ENCODE peak calls at places on chromosomes 16 and 17, in ten cellular contexts. V is PC-3, E is brain microvascular endothelial cell, O is BE2C, I is left ventricle myocardium inferior, B is ovary, Z is adrenal gland, P is dorsolateral prefrontal cortex, U is prostate gland, K is bronchial epithelial cell. S is an unnamed sample.

GRCh38 chr16:3175157-3176153 is 12.5 kb upstream of the OR1F1 start:
- DNase-seq in V (peak; percentile 63), E (peak; percentile 82), O (peak; percentile 76), I (no peak), B (no peak), Z (no peak), P (no peak), U (no peak), K (peak; percentile 61), S (no peak)

GRCh38 chr17:77479817-77480508 is 339.2 kb downstream of the SEC14L1 start:
- DNase-seq in V (no peak), E (no peak), O (peak; percentile 91), I (no peak), B (no peak), Z (no peak), P (no peak), U (no peak), K (no peak), S (no peak)

GRCh38 chr16:69880640-69881133 is 70.4 kb upstream of the CLEC18A start:
- DNase-seq in V (no peak), E (no peak), O (no peak), I (no peak), B (no peak), Z (peak; percentile 27), P (no peak), U (no peak), K (peak; percentile 7), S (peak; percentile 66)

GRCh38 chr17:66365204-66365524 is 62.8 kb downstream of the PRKCA start:
- DNase-seq in V (no peak), E (no peak), O (no peak), I (no peak), B (no peak), Z (no peak), P (no peak), U (no peak), K (no peak), S (no peak)

GRCh38 chr17:32266389-32267269 is 997 bp downstream of the RHBDL3 start:
- DNase-seq in V (no peak), E (no peak), O (no peak), I (no peak), B (peak; percentile 49), Z (no peak), P (no peak), U (no peak), K (no peak), S (peak; percentile 5)

GRCh38 chr16:16042076-16042475 is 92.7 kb downstream of the ABCC1 start:
- DNase-seq in V (no peak), E (peak; percentile 55), O (peak; percentile 68), I (peak; percentile 53), B (no peak), Z (peak; percentile 71), P (no peak), U (peak; percentile 74), K (no peak), S (peak; percentile 63)

GRCh38 chr16:80804061-80804450 is 342 bp downstream of the CDYL2 start:
- DNase-seq in V (peak; percentile 34), E (peak; percentile 54), O (peak; percentile 12), I (peak; percentile 43), B (no peak), Z (peak; percentile 64), P (peak; percentile 38), U (peak; percentile 24), K (no peak), S (peak; percentile 50)

GRCh38 chr17:81416612-81417011 is 21.4 kb downstream of the BAHCC1 start:
- DNase-seq in V (no peak), E (no peak), O (no peak), I (no peak), B (no peak), Z (no peak), P (no peak), U (no peak), K (no peak), S (no peak)

GRCh38 chr17:76279742-76280287 is 14.7 kb downstream of the UBALD2 start:
- DNase-seq in V (no peak), E (no peak), O (no peak), I (no peak), B (no peak), Z (no peak), P (no peak), U (no peak), K (no peak), S (no peak)

GRCh38 chr17:38428150-38428642 is at the start of gene ARHGAP23:
- DNase-seq in V (peak; percentile 41), E (no peak), O (peak; percentile 51), I (peak; percentile 77), B (peak; percentile 69), Z (peak; percentile 92), P (peak; percentile 61), U (peak; percentile 21), K (no peak), S (peak; percentile 85)

GRCh38 chr17:34499576-34499975 is 79.8 kb upstream of the TMEM132E start:
- DNase-seq in V (peak; percentile 19), E (peak; percentile 9), O (no peak), I (no peak), B (no peak), Z (no peak), P (no peak), U (no peak), K (peak; percentile 35), S (no peak)

DNA sequence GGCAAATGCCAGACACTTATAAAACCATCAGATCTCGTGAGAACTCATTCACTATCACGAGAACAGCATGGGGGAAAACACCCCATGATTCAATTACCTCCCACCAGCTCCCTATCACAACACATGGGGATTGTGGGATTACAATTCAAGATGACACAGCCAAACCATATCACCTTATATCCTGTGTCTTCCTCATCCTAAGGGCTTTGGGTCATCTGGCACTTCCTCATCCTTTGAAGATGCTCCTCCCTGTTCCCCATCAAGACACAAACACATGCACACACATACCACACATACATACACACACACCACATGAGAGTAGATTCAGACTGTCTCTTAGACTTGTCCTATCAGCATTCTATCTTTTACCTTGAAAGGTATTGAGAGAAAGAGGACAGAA is 2.8 kb upstream of the PMFBP1 start:
- DNase-seq in V (no peak), E (no peak), O (no peak), I (no peak), B (no peak), Z (no peak), P (no peak), U (no peak), K (no peak), S (no peak)
- H3K27me3 ChIP-seq in V (no peaks in the 10 kb centered on the region), E (no peaks in the 10 kb centered on the region), O (no peaks in the 10 kb centered on the region), I (peaks cover 20% of the 10 kb centered on the region), B (no peaks in the 10 kb centered on the region), Z (no peaks in the 10 kb centered on the region), P (no peaks in the 10 kb centered on the region), U (no peaks in the 10 kb centered on the region), K (no peaks in the 10 kb centered on the region), S (no peaks in the 10 kb centered on the region)

DNA sequence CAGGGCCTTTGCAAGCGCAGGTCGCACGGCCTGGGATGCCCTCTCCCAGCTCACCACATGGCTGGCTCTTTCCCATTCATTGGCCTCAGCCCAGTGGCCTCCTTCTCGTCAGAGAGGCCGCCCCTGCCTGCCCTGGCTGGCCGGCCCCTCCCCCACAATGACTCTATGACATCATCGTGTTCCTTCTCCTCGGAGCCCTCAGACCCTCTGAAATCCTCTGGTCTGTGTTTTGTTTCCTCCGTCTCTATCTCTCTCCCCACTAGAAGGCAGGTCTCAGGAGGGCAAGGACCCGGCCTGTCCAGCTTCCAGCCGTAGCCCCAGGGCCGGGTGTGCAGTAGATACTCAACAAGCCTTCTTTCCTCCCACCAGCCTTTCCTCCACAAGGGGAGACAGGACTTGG is 164.8 kb upstream of the FOXF1 start:
- DNase-seq in V (no peak), E (no peak), O (no peak), I (no peak), B (no peak), Z (no peak), P (no peak), U (no peak), K (no peak), S (no peak)
- H3K27me3 ChIP-seq in V (peaks cover 70% of the 10 kb centered on the region), E (no peaks in the 10 kb centered on the region), O (no peaks in the 10 kb centered on the region), I (peaks cover 95% of the 10 kb centered on the region), B (no peaks in the 10 kb centered on the region), Z (peaks cover 7% of the 10 kb centered on the region), P (peaks cover 51% of the 10 kb centered on the region), U (no peaks in the 10 kb centered on the region), K (no peaks in the 10 kb centered on the region), S (no peaks in the 10 kb centered on the region)

GRCh38 chr17:47853616-47854015 is 2.7 kb upstream of the SP6 start:
- DNase-seq in V (no peak), E (no peak), O (no peak), I (no peak), B (no peak), Z (no peak), P (no peak), U (no peak), K (no peak), S (no peak)
- H3K27me3 ChIP-seq in V (peaks cover 13% of the 10 kb centered on the region), E (peaks cover 59% of the 10 kb centered on the region), O (peaks cover 98% of the 10 kb centered on the region), I (peaks cover 97% of the 10 kb centered on the region), B (no peaks in the 10 kb centered on the region), Z (peaks cover 42% of the 10 kb centered on the region), P (peaks cover 93% of the 10 kb centered on the region), U (no peaks in the 10 kb centered on the region), K (peaks cover 23% of the 10 kb centered on the region), S (peaks cover 21% of the 10 kb centered on the region)

GRCh38 chr16:55470533-55471371 is 8.2 kb upstream of the MMP2 start:
- DNase-seq in V (peak; percentile 50), E (no peak), O (peak; percentile 28), I (no peak), B (no peak), Z (no peak), P (no peak), U (peak; percentile 71), K (peak; percentile 27), S (peak; percentile 20)

GRCh38 chr16:55469821-55470532 is 9.0 kb upstream of the MMP2 start:
- DNase-seq in V (no peak), E (no peak), O (no peak), I (no peak), B (no peak), Z (no peak), P (no peak), U (no peak), K (no peak), S (no peak)

GRCh38 chr16:55468352-55468990 is 10.5 kb upstream of the MMP2 start:
- DNase-seq in V (no peak), E (no peak), O (no peak), I (no peak), B (no peak), Z (no peak), P (no peak), U (no peak), K (no peak), S (no peak)

GRCh38 chr16:55473584-55473983 is 5.4 kb upstream of the MMP2 start:
- DNase-seq in V (no peak), E (no peak), O (no peak), I (no peak), B (no peak), Z (no peak), P (no peak), U (no peak), K (no peak), S (no peak)

DNA sequence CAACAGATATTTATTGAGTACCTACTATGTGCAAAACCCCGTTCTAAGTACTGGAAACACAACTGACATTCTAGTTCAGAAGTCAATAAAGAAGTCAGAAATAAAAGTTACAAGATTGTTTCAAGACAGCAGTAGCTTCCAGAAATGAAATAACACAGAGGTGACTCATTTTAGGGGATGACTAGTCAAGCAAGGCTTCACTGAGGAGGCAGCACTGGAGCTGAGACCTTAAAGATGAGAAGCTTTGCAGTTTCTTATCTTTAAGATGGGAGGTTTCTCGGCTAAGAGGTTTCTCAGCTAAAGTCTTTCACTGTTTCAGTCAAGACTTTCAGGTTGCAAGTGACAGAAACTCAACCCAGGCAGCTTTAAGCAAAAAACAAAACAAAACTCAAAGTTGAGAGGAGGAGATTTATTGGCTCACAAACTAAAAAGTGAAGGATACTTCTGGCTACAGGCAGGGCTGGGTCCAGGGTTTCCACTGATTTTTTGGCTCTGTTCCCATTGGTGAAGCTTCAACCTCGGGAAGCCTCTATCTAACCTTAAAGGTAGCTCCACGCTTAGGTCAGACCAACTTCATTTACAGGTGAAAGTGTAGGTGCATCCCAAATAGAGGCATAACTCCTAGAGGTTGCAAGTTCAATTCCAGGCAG is 7.4 kb upstream of the MMP2 start:
- DNase-seq in V (peak; percentile 73), E (peak; percentile 85), O (no peak), I (no peak), B (no peak), Z (no peak), P (no peak), U (no peak), K (peak; percentile 85), S (no peak)
- H3K27me3 ChIP-seq in V (no peaks in the 10 kb centered on the region), E (no peaks in the 10 kb centered on the region), O (no peaks in the 10 kb centered on the region), I (peaks cover 10% of the 10 kb centered on the region), B (no peaks in the 10 kb centered on the region), Z (no peaks in the 10 kb centered on the region), P (no peaks in the 10 kb centered on the region), U (no peaks in the 10 kb centered on the region), K (no peaks in the 10 kb centered on the region), S (no peaks in the 10 kb centered on the region)

S was measured in thyroid gland.